ENCODE peak calls at places on chromosomes 16 and 17, in nine cellular contexts. P is sigmoid colon, L is breast epithelium, R is ovary, Z is IMR-90, C is suprapubic skin, W is spleen, U is transverse colon, K is A549. I is an unnamed sample.

GRCh38 chr16:10552998-10553491 is 27.4 kb downstream of the EMP2 start:
- DNase-seq in P (no peak), L (no peak), R (no peak), Z (no peak), C (no peak), W (peak), U (peak), K (peak), I (no peak)

GRCh38 chr17:74454197-74455024 is 12.0 kb upstream of the CD300A start:
- DNase-seq in P (peak), L (no peak), R (peak), Z (peak), C (peak), W (peak), U (peak), K (no peak), I (peak)

GRCh38 chr16:76583466-76583865 is 306.3 kb downstream of the CNTNAP4 start:
- DNase-seq in P (no peak), L (no peak), R (no peak), Z (no peak), C (no peak), W (no peak), U (no peak), K (no peak), I (no peak)

GRCh38 chr17:80427366-80428282 is 12.7 kb downstream of the ENDOV start:
- DNase-seq in P (no peak), L (no peak), R (peak), Z (no peak), C (no peak), W (peak), U (no peak), K (no peak), I (no peak)

GRCh38 chr17:44074231-44074910 is 3.8 kb downstream of the G6PC3 start:
- DNase-seq in P (no peak), L (no peak), R (peak), Z (peak), C (no peak), W (no peak), U (no peak), K (no peak), I (no peak)

GRCh38 chr17:63434951-63435571 is 11.0 kb downstream of the CYB561 start:
- DNase-seq in P (peak), L (peak), R (no peak), Z (peak), C (no peak), W (no peak), U (peak), K (peak), I (peak)

GRCh38 chr16:25135239-25135878 is 23.8 kb downstream of the LCMT1 start:
- DNase-seq in P (no peak), L (no peak), R (no peak), Z (peak), C (no peak), W (no peak), U (peak), K (peak), I (no peak)

GRCh38 chr17:58513913-58514794 is at the start of gene MTMR4:
- DNase-seq in P (peak), L (peak), R (peak), Z (peak), C (no peak), W (peak), U (peak), K (peak), I (peak)

GRCh38 chr17:80845121-80845862 is 146.3 kb upstream of the CHMP6 start:
- DNase-seq in P (no peak), L (no peak), R (no peak), Z (no peak), C (no peak), W (peak), U (no peak), K (no peak), I (no peak)

GRCh38 chr17:63154586-63155244 is 188.7 kb downstream of the TANC2 start:
- DNase-seq in P (no peak), L (no peak), R (no peak), Z (no peak), C (no peak), W (no peak), U (no peak), K (no peak), I (no peak)

GRCh38 chr17:40551874-40552768 is 13.2 kb downstream of the CCR7 start:
- DNase-seq in P (peak), L (no peak), R (peak), Z (peak), C (peak), W (peak), U (peak), K (peak), I (no peak)

GRCh38 chr17:72419866-72420774 is 299.3 kb downstream of the SOX9 start:
- DNase-seq in P (no peak), L (no peak), R (no peak), Z (no peak), C (no peak), W (no peak), U (peak), K (no peak), I (no peak)

DNA sequence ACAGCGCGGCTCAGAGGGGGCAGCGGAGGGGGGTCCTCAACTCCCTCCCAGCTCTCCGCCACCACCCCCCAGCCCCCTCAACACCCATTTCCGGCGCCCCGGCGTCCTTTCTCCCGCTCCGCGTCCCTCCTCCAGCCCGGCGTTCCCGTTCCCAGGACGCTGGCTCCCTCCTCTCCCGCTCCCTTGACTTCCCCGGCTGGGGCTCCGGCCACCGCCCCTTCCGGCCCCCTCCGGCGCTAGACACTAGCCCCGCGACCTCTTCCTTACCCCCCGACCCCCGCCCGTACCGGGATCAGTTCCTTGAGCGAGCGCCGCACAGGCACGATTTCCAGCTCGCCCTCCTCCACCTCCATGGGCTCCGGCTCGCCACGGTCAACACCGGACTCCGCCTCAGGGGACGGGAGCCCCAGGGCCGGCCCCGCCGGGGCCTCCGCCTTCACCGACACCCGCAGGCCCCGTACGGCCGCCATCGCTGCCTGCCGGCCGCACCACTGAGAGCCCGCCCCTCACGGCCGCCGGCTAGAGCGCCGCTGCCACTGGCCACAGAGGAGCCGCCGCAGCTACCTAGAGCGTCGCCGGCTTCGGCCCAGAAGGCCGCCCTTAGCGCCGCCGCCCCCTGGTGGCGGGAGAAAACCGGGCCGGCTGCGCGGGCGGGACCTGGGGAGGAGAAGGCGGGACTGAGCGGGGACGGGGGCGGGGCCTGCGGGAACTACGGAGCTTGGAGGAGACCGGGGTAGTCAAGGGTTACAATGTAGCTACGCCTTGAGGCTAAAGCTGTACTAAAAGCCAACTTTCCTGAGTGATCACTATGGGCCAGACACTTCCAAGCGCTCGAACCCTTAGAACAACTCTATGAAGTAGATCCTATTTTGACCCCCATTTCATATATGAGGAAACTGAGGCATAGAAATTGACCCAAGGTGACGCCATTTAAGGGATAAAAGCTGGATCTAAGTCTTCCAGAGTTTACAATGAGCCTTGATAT is at the start of gene NCBP3:
- DNase-seq in P (peak), L (peak), R (peak), Z (peak), C (peak), W (peak), U (peak), K (peak), I (peak)
- TF ChIP-seq POLR2A in P (peak), L (peak), R (peak), Z (peak), C (peak), W (peak), U (peak), K (peak), I (peak)

DNA sequence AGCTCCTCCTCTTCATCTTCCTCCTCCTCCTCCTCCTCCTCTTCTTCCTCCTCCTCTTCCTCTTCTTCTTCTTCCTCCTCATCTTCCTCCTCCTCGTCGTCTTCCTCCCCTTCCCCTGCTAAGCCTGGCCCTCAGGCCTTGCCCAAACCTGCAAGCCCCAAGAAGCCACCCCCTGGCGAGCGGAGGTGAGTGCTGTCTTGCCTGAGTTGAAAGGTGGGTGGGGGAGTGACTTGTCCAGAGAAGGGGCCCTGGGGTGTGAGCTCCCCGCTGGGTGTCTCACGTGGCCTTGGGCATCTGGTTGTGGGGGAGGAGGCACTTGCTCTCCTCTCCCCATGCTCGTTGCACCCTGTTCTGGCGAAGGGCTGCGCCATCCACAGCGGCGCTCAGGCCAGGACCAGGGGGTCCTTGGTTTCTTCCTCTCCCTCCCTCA is 8.0 kb downstream of the ELOB start:
- DNase-seq in P (no peak), L (no peak), R (peak), Z (no peak), C (no peak), W (peak), U (no peak), K (no peak), I (no peak)
- TF ChIP-seq POLR2A in P (no peak), L (no peak), R (no peak), Z (no peak), C (no peak), W (no peak), U (no peak), K (no peak), I (no peak)

GRCh38 chr16:56684926-56685590 is 2.8 kb downstream of the MT1X start:
- DNase-seq in P (peak), L (no peak), R (no peak), Z (no peak), C (no peak), W (no peak), U (no peak), K (no peak), I (no peak)

GRCh38 chr16:56684256-56684925 is 2.1 kb downstream of the MT1X start:
- DNase-seq in P (peak), L (no peak), R (no peak), Z (no peak), C (no peak), W (no peak), U (no peak), K (no peak), I (no peak)

GRCh38 chr16:56681939-56682702 is at the start of gene MT1X:
- DNase-seq in P (peak), L (peak), R (peak), Z (peak), C (peak), W (peak), U (peak), K (peak), I (peak)

GRCh38 chr16:56683424-56684162 is 1.3 kb downstream of the MT1X start:
- DNase-seq in P (peak), L (no peak), R (no peak), Z (no peak), C (no peak), W (no peak), U (no peak), K (no peak), I (no peak)

DNA sequence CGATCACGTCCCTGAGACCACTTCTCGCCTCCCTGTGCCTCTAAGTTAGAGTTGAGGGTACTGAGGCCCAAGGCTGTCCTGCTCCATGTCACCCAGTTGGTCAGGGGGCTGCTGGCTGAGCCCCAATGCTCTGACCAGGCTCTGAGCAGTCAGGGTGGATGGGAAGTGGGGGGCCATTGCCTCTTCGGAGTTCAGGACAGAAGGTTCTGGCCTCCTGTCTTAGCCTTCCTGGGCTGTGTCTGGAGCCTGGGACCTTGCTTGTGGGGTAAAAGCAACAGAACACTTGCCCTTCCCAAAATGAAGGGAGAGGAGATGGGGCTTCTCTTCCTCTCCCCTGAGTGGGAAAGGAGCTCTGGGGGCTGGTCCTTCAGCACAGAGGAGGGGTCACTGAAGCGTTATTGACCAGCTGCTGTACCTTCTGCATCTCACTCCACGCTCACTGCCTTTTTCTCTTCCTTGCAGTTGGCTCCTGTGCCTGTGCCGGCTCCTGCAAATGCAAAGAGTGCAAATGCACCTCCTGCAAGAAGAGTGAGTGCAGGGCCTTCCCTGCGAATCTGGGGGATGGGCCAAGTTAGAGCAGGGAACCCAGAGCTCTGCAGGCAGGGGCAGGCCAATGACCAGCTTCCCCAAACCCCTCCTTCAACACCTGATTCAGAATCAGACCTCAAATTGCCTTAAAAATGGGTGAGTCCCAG is 580 bp downstream of the MT1X start:
- DNase-seq in P (peak), L (no peak), R (peak), Z (no peak), C (no peak), W (no peak), U (peak), K (no peak), I (no peak)
- TF ChIP-seq POLR2A in P (no peak), L (no peak), R (no peak), Z (no peak), C (no peak), W (no peak), U (no peak), K (no peak), I (no peak)

GRCh38 chr17:3004150-3004801 is 59.1 kb downstream of the OR1D5 start:
- DNase-seq in P (peak), L (peak), R (peak), Z (peak), C (peak), W (peak), U (peak), K (peak), I (peak)
- TF ChIP-seq POLR2A in P (no peak), L (no peak), R (no peak), Z (peak), C (no peak), W (no peak), U (no peak), K (no peak), I (no peak)

DNA sequence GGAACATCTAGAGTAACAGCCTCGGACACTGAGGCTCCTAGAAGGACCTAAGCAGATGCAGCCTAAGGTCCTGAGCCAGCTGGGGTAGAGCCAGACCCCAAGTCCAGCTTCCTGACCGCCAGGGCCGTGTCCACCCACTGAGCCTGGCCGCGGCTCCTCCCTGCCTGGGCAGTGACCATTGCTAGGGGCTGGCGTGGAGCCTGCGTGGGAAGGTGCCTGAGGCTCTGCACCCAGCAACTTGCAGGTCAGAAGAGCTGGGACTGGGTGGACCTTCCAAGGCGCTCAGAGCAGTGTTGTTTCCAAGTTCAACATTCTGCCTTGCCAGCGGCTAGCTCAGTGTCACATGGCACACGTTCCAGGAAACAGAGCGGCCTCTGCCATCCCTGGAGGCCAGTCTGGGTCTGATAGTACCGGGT is 209.6 kb upstream of the CIBAR2 start:
- DNase-seq in P (peak), L (peak), R (peak), Z (peak), C (peak), W (peak), U (peak), K (no peak), I (no peak)
- TF ChIP-seq POLR2A in P (no peak), L (no peak), R (no peak), Z (no peak), C (no peak), W (no peak), U (no peak), K (no peak), I (no peak)

DNA sequence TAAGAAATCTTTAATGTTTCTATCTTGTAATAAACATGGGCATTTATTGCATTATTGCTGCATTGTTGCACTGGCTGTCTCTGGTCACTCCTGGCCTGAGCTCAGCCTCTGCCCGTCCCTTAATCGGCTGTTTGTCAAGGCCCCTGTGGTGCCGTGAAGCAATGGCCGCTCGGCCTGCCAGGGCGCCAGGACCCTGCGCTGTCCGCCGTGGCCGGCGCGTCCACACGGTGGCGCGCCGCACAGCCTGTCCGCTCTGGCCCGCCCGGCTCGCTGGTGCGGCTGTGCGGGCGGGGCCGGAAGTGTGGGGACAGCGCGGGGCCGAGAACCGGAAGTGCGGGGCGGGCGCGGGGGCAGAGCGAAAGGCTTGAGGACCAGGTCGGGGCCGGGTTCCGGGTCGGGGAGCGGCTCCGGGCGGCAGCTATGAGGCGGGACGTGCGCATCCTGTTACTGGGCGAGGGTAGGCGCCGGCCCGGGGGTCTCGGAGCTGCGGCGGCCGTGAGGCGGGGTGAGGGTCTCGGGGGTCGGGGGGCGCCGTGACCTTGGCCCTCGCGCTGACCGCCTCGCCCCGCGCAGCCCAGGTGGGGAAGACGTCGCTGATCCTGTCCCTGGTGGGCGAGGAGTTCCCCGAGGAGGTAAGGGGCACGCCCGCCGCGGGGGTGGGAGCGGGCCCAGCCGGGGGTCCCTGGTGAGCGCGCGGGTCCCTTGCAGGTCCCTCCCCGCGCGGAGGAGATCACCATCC is at the start of gene RHOT2:
- DNase-seq in P (peak), L (peak), R (peak), Z (peak), C (peak), W (peak), U (peak), K (peak), I (no peak)
- TF ChIP-seq POLR2A in P (no peak), L (peak), R (peak), Z (peak), C (no peak), W (peak), U (peak), K (peak), I (no peak)

GRCh38 chr16:74296465-74297295 is at the start of gene PSMD7:
- DNase-seq in P (peak), L (peak), R (peak), Z (peak), C (peak), W (peak), U (peak), K (peak), I (peak)
- TF ChIP-seq POLR2A in P (peak), L (peak), R (peak), Z (peak), C (no peak), W (peak), U (peak), K (peak), I (peak)

GRCh38 chr16:83899272-83899897 is 470 bp downstream of the MLYCD start:
- DNase-seq in P (peak), L (no peak), R (peak), Z (peak), C (no peak), W (peak), U (peak), K (peak), I (no peak)
- TF ChIP-seq POLR2A in P (no peak), L (no peak), R (no peak), Z (no peak), C (no peak), W (no peak), U (peak), K (peak), I (no peak)